ENCODE peak calls at places on chromosomes 3 and 15, in four cellular contexts. O is aorta; B is transverse colon; V is CD4-positive, alpha-beta memory T cell. X is an unnamed sample.
A peak's percentile ranks its signal among the peaks of the same experiment; 100 is the strongest.

GRCh38 chr3:190564175-190564574 is 50.3 kb downstream of the IL1RAP start:
- DNase-seq in V (no peak), B (no peak), O (no peak), X (no peak)

GRCh38 chr3:146637871-146638270 is 32.7 kb upstream of the PLSCR5 start:
- DNase-seq in V (no peak), B (no peak), O (no peak), X (no peak)

GRCh38 chr3:52530918-52531635 is 2.6 kb downstream of the NT5DC2 start:
- DNase-seq in B (no peak), V (no peak), O (peak; percentile 70), X (no peak)

GRCh38 chr15:65576669-65577068 is 34.3 kb downstream of the INTS14 start:
- DNase-seq in B (no peak), V (no peak), O (no peak), X (no peak)

GRCh38 chr3:10534066-10534465 is 28.7 kb upstream of the ATP2B2 start:
- DNase-seq in O (no peak), B (no peak), V (no peak), X (no peak)

GRCh38 chr3:160372780-160373179 is 26.2 kb downstream of the IFT80 start:
- DNase-seq in O (no peak), B (no peak), V (no peak), X (no peak)

GRCh38 chr3:149378420-149379388 is 1.3 kb upstream of the TM4SF1 start:
- DNase-seq in O (no peak), B (no peak), V (no peak), X (no peak)

GRCh38 chr3:12959395-12959794 is 113.8 kb downstream of the IQSEC1 start:
- DNase-seq in B (no peak), V (no peak), O (no peak), X (no peak)

GRCh38 chr15:40470423-40471104 is at the start of gene CHST14:
- DNase-seq in O (peak; percentile 86), B (peak; percentile 64), V (peak; percentile 58), X (peak; percentile 68)

GRCh38 chr15:57861039-57861638 is 154.6 kb downstream of the POLR2M start:
- DNase-seq in V (peak; percentile 39), O (no peak), B (no peak), X (no peak)

GRCh38 chr3:168024537-168024941 is 71.2 kb downstream of the GOLIM4 start:
- DNase-seq in V (no peak), O (no peak), B (no peak), X (no peak)

GRCh38 chr3:16171009-16171408 is 3.5 kb upstream of the GALNT15 start:
- DNase-seq in B (no peak), O (no peak), V (no peak), X (no peak)

GRCh38 chr3:127074900-127075360 is 92.0 kb downstream of the PLXNA1 start:
- DNase-seq in B (no peak), O (peak; percentile 82), V (no peak), X (no peak)

GRCh38 chr15:67125589-67126502 is 60.4 kb downstream of the SMAD3 start:
- DNase-seq in O (peak; percentile 89), V (no peak), B (no peak), X (peak; percentile 67)

GRCh38 chr3:126344380-126345041 is 12.7 kb downstream of the KLF15 start:
- DNase-seq in B (peak; percentile 6), O (no peak), V (no peak), X (peak; percentile 37)

GRCh38 chr15:91068436-91068835 is 31.6 kb upstream of the SV2B start:
- DNase-seq in V (no peak), O (no peak), B (no peak), X (no peak)

GRCh38 chr3:116388867-116389385 is 56.4 kb downstream of the LSAMP start:
- DNase-seq in O (no peak), V (no peak), B (no peak), X (no peak)

GRCh38 chr15:65460948-65461347 is 38.2 kb upstream of the IGDCC4 start:
- DNase-seq in B (no peak), V (no peak), O (no peak), X (no peak)

GRCh38 chr3:64578797-64579196 is 109.0 kb downstream of the ADAMTS9 start:
- DNase-seq in B (no peak), V (no peak), O (no peak), X (no peak)

GRCh38 chr15:95284933-95285401 is 1045.5 kb upstream of the NR2F2 start:
- DNase-seq in V (peak; percentile 4), O (no peak), B (no peak), X (no peak)

GRCh38 chr3:134453631-134454030 is 32.2 kb downstream of the ANAPC13 start:
- DNase-seq in O (no peak), V (no peak), B (no peak), X (no peak)

GRCh38 chr3:194637066-194637465 is 3.8 kb upstream of the TMEM44 start:
- DNase-seq in V (no peak), O (no peak), B (no peak), X (no peak)
- H3K27ac ChIP-seq in V (no peak overlapping the region), O (no peak overlapping the region), B (no peak overlapping the region), X (no peak overlapping the region)

GRCh38 chr3:195113536-195113935 is 157.4 kb downstream of the XXYLT1 start:
- DNase-seq in B (no peak), O (no peak), V (no peak), X (no peak)
- H3K27ac ChIP-seq in B (no peak overlapping the region), O (no peak overlapping the region), V (no peak overlapping the region), X (no peak overlapping the region)

GRCh38 chr15:74171965-74172541 is 1.5 kb upstream of the ISLR start:
- DNase-seq in B (no peak), O (peak; percentile 36), V (no peak), X (peak; percentile 15)

GRCh38 chr15:74174216-74174965 is 881 bp downstream of the ISLR start:
- DNase-seq in V (no peak), O (peak; percentile 78), B (no peak), X (no peak)

GRCh38 chr15:74172751-74173544 is 562 bp upstream of the ISLR start:
- DNase-seq in B (peak; percentile 42), O (peak; percentile 88), V (no peak), X (peak; percentile 56)

GRCh38 chr15:74174966-74175270 is 1.4 kb downstream of the ISLR start:
- DNase-seq in O (peak; percentile 77), B (no peak), V (no peak), X (no peak)

GRCh38 chr15:74173545-74174215 is at the start of gene ISLR:
- DNase-seq in V (no peak), O (peak; percentile 75), B (peak; percentile 24), X (peak; percentile 48)
- H3K27ac ChIP-seq in V (no peak within 1 kb of the TSS), O (peak within 1 kb of the TSS; percentile 27), B (peak within 1 kb of the TSS; percentile 77), X (peak within 1 kb of the TSS; percentile 53)

DNA sequence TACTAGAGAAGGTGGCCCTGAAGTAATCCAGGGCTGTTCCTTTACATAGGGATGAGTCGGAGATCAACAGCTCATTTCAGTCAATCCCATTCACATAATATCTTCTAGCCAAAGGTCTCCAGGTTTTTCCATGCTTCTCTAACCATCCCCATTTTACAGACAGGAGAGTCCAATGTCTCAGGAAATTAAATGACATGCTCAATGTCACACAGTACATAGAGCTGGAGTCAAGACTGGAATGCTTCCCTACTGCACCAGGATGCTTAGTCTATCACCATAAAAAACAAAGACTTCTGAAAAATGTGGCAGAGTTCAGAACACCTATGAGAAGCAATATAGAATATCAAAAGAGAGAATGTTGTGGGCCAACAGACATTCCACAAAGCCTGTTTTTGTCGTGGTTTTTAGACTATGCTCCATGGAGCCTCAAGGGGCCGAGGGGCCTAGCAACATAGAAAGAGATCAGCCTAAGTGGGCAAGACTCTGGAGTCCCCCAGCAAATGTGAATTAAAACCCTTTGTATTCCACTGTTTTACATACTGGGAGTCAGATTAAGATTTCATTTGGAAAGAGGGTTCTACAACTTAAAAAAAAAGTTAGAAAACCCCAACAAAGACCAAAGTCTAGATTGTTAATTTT is 122.0 kb downstream of the THRB start:
- DNase-seq in O (no peak), V (no peak), B (no peak), X (no peak)
- H3K27ac ChIP-seq in O (no peak overlapping the region), V (no peak overlapping the region), B (peak overlapping the region; percentile 62), X (no peak overlapping the region)

DNA sequence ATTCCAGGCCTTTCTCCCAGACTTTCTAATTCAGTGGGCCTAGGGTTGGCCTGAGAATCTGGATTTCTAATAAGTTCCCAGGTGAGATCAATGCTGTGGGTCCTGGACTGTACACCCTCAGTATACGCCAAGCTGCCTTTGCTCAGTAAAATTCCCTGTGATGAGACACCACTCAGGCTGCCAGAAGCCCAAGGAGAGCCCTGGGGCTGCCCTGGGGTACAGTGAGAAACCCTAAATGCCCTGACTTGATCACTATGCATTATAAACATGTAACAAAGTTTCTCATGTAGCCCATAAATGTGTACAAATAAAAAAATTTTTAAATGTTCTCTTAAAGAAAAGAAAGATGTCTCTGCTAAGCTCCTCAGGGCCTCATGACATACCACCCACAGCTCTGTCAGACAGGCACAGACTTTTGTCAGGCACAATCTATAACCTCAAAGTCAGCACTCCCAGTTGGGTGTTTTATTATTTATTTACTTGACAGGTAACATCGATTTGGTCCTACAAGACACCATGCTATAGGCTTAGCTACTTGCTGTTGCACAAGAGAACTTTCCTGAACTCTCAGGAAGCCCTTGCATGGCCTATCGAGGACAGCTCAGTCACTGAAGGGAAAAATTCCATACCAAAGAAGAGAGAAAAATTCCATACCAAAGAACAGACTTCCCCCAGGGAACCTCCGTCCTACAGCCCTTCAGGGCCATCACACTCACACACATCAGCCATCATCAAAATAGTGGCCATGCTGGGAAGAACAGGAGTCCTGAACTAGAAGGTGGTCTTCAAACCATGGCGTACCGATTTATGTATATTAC is 22.7 kb downstream of the LARP6 start:
- DNase-seq in O (no peak), V (no peak), B (no peak), X (no peak)
- H3K27ac ChIP-seq in O (no peak overlapping the region), V (no peak overlapping the region), B (no peak overlapping the region), X (no peak overlapping the region)

GRCh38 chr15:62976301-62976842 is 66.2 kb upstream of the TPM1 start:
- DNase-seq in B (no peak), V (no peak), O (no peak), X (no peak)

GRCh38 chr15:62979252-62979651 is 63.3 kb upstream of the TPM1 start:
- DNase-seq in B (no peak), V (no peak), O (no peak), X (no peak)

GRCh38 chr15:62981071-62981470 is 61.5 kb upstream of the TPM1 start:
- DNase-seq in B (no peak), V (no peak), O (no peak), X (no peak)

GRCh38 chr15:62975515-62975914 is 67.0 kb upstream of the TPM1 start:
- DNase-seq in V (no peak), O (no peak), B (peak; percentile 45), X (no peak)

DNA sequence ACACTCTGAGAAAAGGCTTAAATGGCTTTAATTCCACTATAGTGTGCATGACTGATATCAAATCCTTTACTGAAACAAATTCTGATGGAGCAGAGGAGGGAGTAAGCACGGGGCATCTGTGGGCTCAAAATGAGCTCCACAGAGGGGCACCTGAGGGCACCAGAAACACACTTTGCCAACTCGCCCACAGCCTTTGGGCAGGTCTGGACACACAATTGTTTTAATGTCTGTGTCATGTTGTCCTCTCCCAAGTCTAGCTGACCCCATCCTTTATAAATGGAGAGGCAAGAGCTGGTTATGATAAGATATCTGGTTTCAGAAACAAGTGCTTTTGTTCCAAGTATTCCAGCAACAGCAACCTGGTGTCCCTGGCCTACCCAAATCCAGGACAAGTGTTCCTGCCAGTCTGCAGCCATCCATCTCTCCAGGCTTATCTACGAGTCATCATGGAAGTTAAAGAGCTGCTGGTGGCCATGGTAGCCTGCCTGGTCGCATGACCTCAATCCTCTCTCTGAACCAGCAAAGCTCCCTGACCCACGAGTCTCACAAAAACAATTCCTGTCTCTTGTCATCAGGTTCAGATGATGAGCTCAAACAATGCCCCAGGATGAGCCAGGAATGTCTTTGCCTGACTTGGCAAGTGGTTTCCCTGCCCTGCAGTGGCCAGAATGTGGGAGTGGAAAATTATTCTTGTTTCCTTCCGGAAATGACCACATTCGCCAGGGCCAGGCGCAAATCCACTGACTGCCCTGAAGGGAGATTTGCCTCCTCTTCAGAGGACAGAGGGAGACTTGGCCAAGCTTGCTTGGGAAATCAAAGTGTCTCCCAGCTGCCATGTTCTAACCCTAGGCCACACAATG is 64.4 kb upstream of the TPM1 start:
- DNase-seq in O (no peak), V (no peak), B (no peak), X (no peak)
- H3K27ac ChIP-seq in O (no peak overlapping the region), V (no peak overlapping the region), B (no peak overlapping the region), X (no peak overlapping the region)

GRCh38 chr15:60854858-60855568 is 374.1 kb downstream of the RORA start:
- DNase-seq in O (no peak), B (no peak), V (no peak), X (no peak)
- H3K27ac ChIP-seq in O (no peak overlapping the region), B (no peak overlapping the region), V (no peak overlapping the region), X (no peak overlapping the region)

X was measured in Peyer's patch.